ENCODE peak calls at places on chromosomes 16 and 17, in five cellular contexts. C is psoas muscle, D is NCI-H345, I is NCI-H1436, W is cardiac muscle cell. R is an unnamed sample.

GRCh38 chr17:36768355-36768754 is 167.0 kb downstream of the MRM1 start:
- DNase-seq in D (no peak), I (no peak), W (no peak), C (no peak), R (no peak)

GRCh38 chr16:50497592-50497991 is 50.6 kb upstream of the NKD1 start:
- DNase-seq in D (no peak), C (no peak), W (peak; percentile 32), I (no peak), R (no peak)

GRCh38 chr17:2144701-2145100 is 89.8 kb downstream of the HIC1 start:
- DNase-seq in C (no peak), W (no peak), I (no peak), D (no peak), R (no peak)

GRCh38 chr17:21029032-21029431 is 13.8 kb downstream of the USP22 start:
- DNase-seq in D (no peak), W (peak; percentile 76), C (peak; percentile 81), I (no peak), R (peak; percentile 44)

GRCh38 chr17:266701-267656 is 85.5 kb upstream of the DOC2B start:
- DNase-seq in W (peak; percentile 43), I (no peak), D (no peak), C (peak; percentile 74), R (no peak)

GRCh38 chr17:9998060-9998459 is 93.0 kb upstream of the RCVRN start:
- DNase-seq in I (no peak), W (no peak), C (no peak), D (no peak), R (no peak)

GRCh38 chr17:9696279-9697044 is 51.1 kb downstream of the USP43 start:
- DNase-seq in I (no peak), C (no peak), W (no peak), D (no peak), R (no peak)

GRCh38 chr17:49414271-49414621 is 436 bp downstream of the PHB1 start:
- DNase-seq in C (no peak), I (no peak), D (no peak), W (no peak), R (no peak)

GRCh38 chr16:84396537-84397008 is 28.2 kb downstream of the ATP2C2 start:
- DNase-seq in C (no peak), D (no peak), I (no peak), W (peak; percentile 14), R (no peak)

GRCh38 chr17:74773871-74774286 is 2.3 kb downstream of the NAT9 start:
- DNase-seq in W (peak; percentile 78), I (no peak), D (no peak), C (no peak), R (no peak)

GRCh38 chr17:53227101-53227500 is 595.6 kb upstream of the KIF2B start:
- DNase-seq in I (no peak), D (no peak), C (no peak), W (no peak), R (no peak)

GRCh38 chr17:4014148-4014927 is 50.1 kb upstream of the ATP2A3 start:
- DNase-seq in I (no peak), W (no peak), D (no peak), C (no peak), R (no peak)

GRCh38 chr17:50203086-50203485 is 1.7 kb upstream of the COL1A1 start:
- DNase-seq in D (no peak), W (peak; percentile 64), C (no peak), I (no peak), R (no peak)

GRCh38 chr16:86667035-86667434 is 88.7 kb downstream of the FOXL1 start:
- DNase-seq in I (no peak), D (no peak), C (no peak), W (no peak), R (no peak)

GRCh38 chr17:19299866-19300265 is 62.7 kb downstream of the B9D1 start:
- DNase-seq in I (no peak), C (no peak), W (no peak), D (no peak), R (no peak)

GRCh38 chr16:1651509-1652342 is 26.4 kb upstream of the JPT2 start:
- DNase-seq in I (no peak), D (no peak), C (no peak), W (no peak), R (no peak)

GRCh38 chr16:89320717-89321501 is 103.4 kb downstream of the ZNF778 start:
- DNase-seq in W (peak; percentile 61), C (peak; percentile 84), D (peak; percentile 60), I (peak; percentile 29), R (no peak)

R was measured in NCI-H460.